ENCODE peak calls at places on chromosome 19, in nine cellular contexts. C is fibroblast of the conjunctiva; X is mammary epithelial cell; N is hypothalamus; L is EH; J is stimulated activated CD8-positive, alpha-beta memory T cell treated with anti-CD3 and anti-CD28 coated beads, Interleukin-7, amount 100 ng/mL, for 4 hours; Q is amniotic stem cell; W is nucleus accumbens; G is RPMI7951. Z is an unnamed sample.

GRCh38 chr19:1611353-1611752 is 6.1 kb upstream of the UQCR11 start:
- DNase-seq in G (no peak), C (no peak), W (no peak), X (no peak), N (no peak), J (no peak), L (no peak), Q (no peak), Z (no peak)

GRCh38 chr19:31356587-31357314 is 7.5 kb upstream of the TSHZ3 start:
- DNase-seq in C (no peak), J (peak; percentile 46), Q (no peak), W (no peak), N (peak; percentile 15), X (no peak), L (no peak), G (peak; percentile 59), Z (no peak)

GRCh38 chr19:47109541-47110375 is 3.8 kb downstream of the ZC3H4 start:
- DNase-seq in G (peak; percentile 42), W (peak; percentile 29), L (peak; percentile 55), X (peak; percentile 50), Q (no peak), N (peak; percentile 10), C (peak; percentile 72), J (peak; percentile 32), Z (no peak)

GRCh38 chr19:4464815-4465581 is 7.1 kb upstream of the HDGFL2 start:
- DNase-seq in G (no peak), X (no peak), L (no peak), Q (no peak), W (no peak), J (no peak), C (no peak), N (no peak), Z (no peak)

GRCh38 chr19:56538761-56539263 is at the start of gene ZFP28:
- DNase-seq in Q (no peak), N (no peak), C (peak; percentile 9), W (peak; percentile 54), G (no peak), L (no peak), X (no peak), J (no peak), Z (peak; percentile 82)

GRCh38 chr19:55132453-55133129 is 15.2 kb upstream of the PPP1R12C start:
- DNase-seq in W (no peak), C (no peak), J (no peak), G (no peak), N (no peak), X (no peak), L (no peak), Q (no peak), Z (no peak)

GRCh38 chr19:57436392-57436791 is 1.3 kb downstream of the ZNF749 start:
- DNase-seq in N (no peak), W (no peak), J (no peak), Q (no peak), G (no peak), X (no peak), C (no peak), L (no peak), Z (no peak)

GRCh38 chr19:21604351-21604926 is 99.0 kb downstream of the ZNF429 start:
- DNase-seq in W (no peak), C (no peak), J (no peak), Q (no peak), L (peak; percentile 46), X (peak; percentile 33), N (peak; percentile 3), G (peak; percentile 57), Z (no peak)

GRCh38 chr19:55690769-55691545 is 15.9 kb downstream of the EPN1 start:
- DNase-seq in X (no peak), N (no peak), G (no peak), L (no peak), C (no peak), J (no peak), W (no peak), Q (no peak), Z (no peak)

GRCh38 chr19:30118760-30119159 is 176.7 kb downstream of the URI1 start:
- DNase-seq in G (no peak), Q (no peak), C (no peak), J (no peak), L (no peak), N (no peak), W (no peak), X (no peak), Z (no peak)

GRCh38 chr19:42555801-42556200 is 27.5 kb upstream of the CEACAM1 start:
- DNase-seq in G (no peak), X (no peak), W (no peak), Q (no peak), J (no peak), L (no peak), C (no peak), N (no peak), Z (no peak)

GRCh38 chr19:1923319-1923718 is 17.7 kb upstream of the CSNK1G2 start:
- DNase-seq in X (no peak), N (no peak), J (no peak), W (no peak), G (no peak), L (no peak), C (no peak), Q (no peak), Z (no peak)

GRCh38 chr19:14507704-14508246 is 10.4 kb downstream of the DNAJB1 start:
- DNase-seq in X (peak; percentile 65), G (peak; percentile 70), N (no peak), J (no peak), C (peak; percentile 29), W (no peak), Q (no peak), L (peak; percentile 92), Z (no peak)

GRCh38 chr19:29831041-29831548 is 19.3 kb downstream of the CCNE1 start:
- DNase-seq in G (peak; percentile 29), N (no peak), C (no peak), X (peak; percentile 63), L (no peak), W (no peak), Q (no peak), J (no peak), Z (peak; percentile 43)

GRCh38 chr19:2320939-2321338 is 7.4 kb downstream of the LSM7 start:
- DNase-seq in J (no peak), W (no peak), G (no peak), C (no peak), X (no peak), N (no peak), L (no peak), Q (no peak), Z (no peak)

GRCh38 chr19:33434886-33435705 is 61.6 kb downstream of the CEBPG start:
- DNase-seq in Q (peak; percentile 4), G (peak; percentile 29), W (no peak), C (no peak), X (no peak), J (no peak), L (peak; percentile 53), N (no peak), Z (no peak)

GRCh38 chr19:51568456-51568855 is 2.6 kb upstream of the ZNF175 start:
- DNase-seq in C (no peak), L (no peak), W (no peak), J (no peak), N (no peak), X (no peak), G (peak; percentile 47), Q (no peak), Z (no peak)

GRCh38 chr19:52640916-52641315 is 2.8 kb upstream of the ZNF83 start:
- DNase-seq in J (no peak), G (no peak), X (no peak), W (no peak), Q (no peak), C (no peak), N (no peak), L (peak; percentile 7), Z (peak; percentile 62)

GRCh38 chr19:40217027-40217810 is 965 bp downstream of the TTC9B start:
- DNase-seq in J (no peak), N (no peak), W (no peak), X (peak; percentile 48), L (no peak), G (no peak), C (no peak), Q (no peak), Z (no peak)

GRCh38 chr19:30324982-30325381 is 47.2 kb upstream of the ZNF536 start:
- DNase-seq in N (no peak), W (no peak), C (no peak), J (no peak), L (no peak), X (no peak), Q (no peak), G (no peak), Z (peak; percentile 29)

GRCh38 chr19:19399733-19400438 is 5.6 kb upstream of the GATAD2A start:
- DNase-seq in C (no peak), L (peak; percentile 58), W (no peak), N (no peak), G (peak; percentile 29), J (no peak), X (no peak), Q (no peak), Z (no peak)

GRCh38 chr19:17680235-17680722 is 7.9 kb downstream of the UNC13A start:
- DNase-seq in Q (no peak), C (no peak), L (peak; percentile 93), W (peak; percentile 10), G (peak; percentile 85), J (peak; percentile 65), X (peak; percentile 37), N (peak; percentile 47), Z (no peak)

GRCh38 chr19:48325265-48325910 is at the start of gene EMP3:
- DNase-seq in L (peak; percentile 94), C (peak; percentile 87), N (peak; percentile 29), X (peak; percentile 75), Q (peak; percentile 86), G (peak; percentile 96), W (no peak), J (peak; percentile 79), Z (peak; percentile 92)

GRCh38 chr19:40273469-40274360 is 11.4 kb downstream of the AKT2 start:
- DNase-seq in Q (no peak), W (no peak), X (no peak), N (no peak), G (no peak), J (no peak), C (no peak), L (no peak), Z (no peak)

GRCh38 chr19:55621673-55622231 is 2.6 kb downstream of the ZNF784 start:
- DNase-seq in G (no peak), J (no peak), C (no peak), Q (no peak), N (no peak), W (no peak), L (no peak), X (no peak), Z (peak; percentile 67)

GRCh38 chr19:13839938-13840750 is 36.8 kb upstream of the NANOS3 start:
- DNase-seq in N (no peak), Q (peak; percentile 66), G (peak; percentile 87), C (no peak), J (no peak), L (peak; percentile 79), W (no peak), X (peak; percentile 80), Z (peak; percentile 89)